ENCODE peak calls at places on chromosomes 4 and X, in eight cellular contexts. D, T, O, R, V, C, P and J are unnamed samples.
A peak's percentile ranks its signal among the peaks of the same experiment; 100 is the strongest.

GRCh38 chrX:78839711-78840110 is 92.2 kb downstream of the LPAR4 start:
- DNase-seq in P (no peak), T (no peak), V (no peak), R (no peak), D (peak; percentile 1), O (no peak), C (peak; percentile 56), J (no peak)

GRCh38 chrX:115030635-115031034 is 13.2 kb upstream of the IL13RA2 start:
- DNase-seq in V (no peak), O (peak; percentile 86), C (no peak), D (peak; percentile 94), P (no peak), T (no peak), R (no peak), J (no peak)

GRCh38 chr4:2671267-2671895 is 84.8 kb downstream of the TNIP2 start:
- DNase-seq in R (no peak), P (no peak), C (peak; percentile 63), V (no peak), T (no peak), O (no peak), D (no peak), J (no peak)

GRCh38 chrX:107626916-107627315 is 1.4 kb upstream of the PRPS1 start:
- DNase-seq in D (no peak), C (no peak), P (no peak), V (no peak), R (no peak), T (no peak), O (no peak), J (no peak)

GRCh38 chrX:96481831-96482230 is 202.8 kb upstream of the DIAPH2 start:
- DNase-seq in C (peak; percentile 66), T (no peak), V (no peak), O (no peak), P (no peak), D (no peak), R (no peak), J (no peak)

GRCh38 chr4:151955721-151956340 is 195.0 kb upstream of the GATB start:
- DNase-seq in O (no peak), D (peak; percentile 12), R (no peak), T (no peak), V (no peak), C (peak; percentile 64), P (no peak), J (no peak)

GRCh38 chrX:1596676-1597344 is 5.4 kb downstream of the AKAP17A start:
- DNase-seq in O (no peak), C (peak; percentile 39), P (no peak), D (no peak), V (no peak), T (no peak), R (no peak), J (no peak)

GRCh38 chr4:165580379-165580905 is 201.6 kb downstream of the CPE start:
- DNase-seq in O (no peak), V (no peak), C (peak; percentile 97), D (peak; percentile 99), P (peak; percentile 62), T (no peak), R (no peak), J (peak; percentile 32)

GRCh38 chrX:70168238-70169188 is 8.8 kb upstream of the DGAT2L6 start:
- DNase-seq in D (peak; percentile 38), T (no peak), P (peak; percentile 30), C (peak; percentile 87), R (no peak), V (no peak), O (no peak), J (no peak)

GRCh38 chrX:118251251-118251650 is 94.7 kb upstream of the WDR44 start:
- DNase-seq in O (no peak), P (no peak), D (no peak), C (no peak), T (no peak), R (no peak), V (no peak), J (no peak)